ENCODE peak calls at places on chromosomes 11 and 22, in six cellular contexts. L is GM13977; V is left colon; C is fibroblast of lung; J is activated CD4-positive, alpha-beta T cell treated with anti-CD3 and anti-CD28 coated beads, Interleukin-2, amount 50 U/mL, for 4 hours; Y is omental fat pad. G is an unnamed sample.

GRCh38 chr11:24312464-24313238 is 184.2 kb upstream of the LUZP2 start:
- DNase-seq in C (peak; percentile 20), Y (no peak), L (no peak), V (no peak), J (no peak), G (no peak)

GRCh38 chr11:35218956-35219355 is 80.0 kb downstream of the CD44 start:
- DNase-seq in L (no peak), J (no peak), C (peak; percentile 70), Y (no peak), V (no peak), G (no peak)

GRCh38 chr22:29195118-29195963 is 10.4 kb upstream of the EMID1 start:
- DNase-seq in Y (no peak), V (no peak), J (no peak), L (no peak), C (no peak), G (no peak)

GRCh38 chr11:113363996-113364641 is 23.5 kb upstream of the ANKK1 start:
- DNase-seq in Y (no peak), L (peak; percentile 45), J (no peak), V (no peak), C (no peak), G (no peak)

GRCh38 chr22:45185718-45186511 is 22.2 kb downstream of the NUP50 start:
- DNase-seq in V (no peak), J (no peak), C (no peak), L (no peak), Y (no peak), G (no peak)

GRCh38 chr11:58592760-58593472 is 14.1 kb downstream of the ZFP91 start:
- DNase-seq in C (no peak), L (no peak), J (peak; percentile 58), V (peak; percentile 81), Y (no peak), G (no peak)

GRCh38 chr11:128157423-128158298 is 429.7 kb downstream of the ETS1 start:
- DNase-seq in L (peak; percentile 53), V (no peak), J (peak; percentile 32), C (peak; percentile 87), Y (peak; percentile 44), G (peak; percentile 55)

GRCh38 chr22:43667658-43668057 is 144.4 kb downstream of the EFCAB6 start:
- DNase-seq in L (no peak), C (no peak), V (no peak), J (no peak), Y (no peak), G (no peak)

GRCh38 chr22:32457031-32457430 is 7.2 kb downstream of the BPIFC start:
- DNase-seq in J (no peak), L (no peak), C (no peak), Y (no peak), V (no peak), G (no peak)

GRCh38 chr11:72091292-72091691 is 10.6 kb downstream of the LRRC51 start:
- DNase-seq in V (peak; percentile 79), L (peak; percentile 73), J (peak; percentile 68), Y (peak; percentile 69), C (peak; percentile 73), G (no peak)

GRCh38 chr11:12372111-12372510 is 5.3 kb upstream of the PARVA start:
- DNase-seq in V (no peak), Y (no peak), C (no peak), J (no peak), L (no peak), G (no peak)

GRCh38 chr11:69480547-69481392 is 693 bp upstream of the LINC01488 start:
- DNase-seq in Y (no peak), J (no peak), V (peak; percentile 73), C (no peak), L (no peak), G (no peak)

GRCh38 chr11:125091247-125091876 is 20.1 kb downstream of the TMEM218 start:
- DNase-seq in V (no peak), Y (no peak), L (no peak), J (no peak), C (peak; percentile 86), G (peak; percentile 83)

GRCh38 chr11:21814169-21814568 is 378.7 kb upstream of the ANO5 start:
- DNase-seq in Y (no peak), V (no peak), L (no peak), J (no peak), C (no peak), G (peak; percentile 11)

GRCh38 chr22:34306361-34306760 is 386.1 kb upstream of the LARGE1 start:
- DNase-seq in Y (no peak), L (no peak), C (no peak), J (no peak), V (no peak), G (no peak)

GRCh38 chr11:18700375-18700774 is 1.8 kb downstream of the TMEM86A start:
- DNase-seq in Y (no peak), L (no peak), V (no peak), J (no peak), C (no peak), G (peak; percentile 38)

GRCh38 chr11:19769820-19770219 is 57.2 kb downstream of the NAV2 start:
- DNase-seq in V (no peak), C (peak; percentile 88), Y (no peak), L (no peak), J (no peak), G (no peak)

GRCh38 chr22:22928666-22929380 is 41.2 kb downstream of the IGLL5 start:
- DNase-seq in V (peak; percentile 73), L (peak; percentile 89), J (no peak), Y (no peak), C (peak; percentile 27), G (no peak)

GRCh38 chr11:73267921-73268540 is 4.1 kb upstream of the P2RY6 start:
- DNase-seq in V (no peak), L (no peak), C (no peak), Y (no peak), J (no peak), G (no peak)

GRCh38 chr11:87300640-87301381 is 263.1 kb downstream of the TMEM135 start:
- DNase-seq in C (peak; percentile 17), V (peak; percentile 40), Y (no peak), L (no peak), J (no peak), G (no peak)

GRCh38 chr22:45577746-45578523 is 75.3 kb downstream of the FBLN1 start:
- DNase-seq in Y (peak; percentile 82), L (peak; percentile 85), J (peak; percentile 64), C (peak; percentile 79), V (peak; percentile 77), G (peak; percentile 22)

GRCh38 chr22:41983516-41983915 is 14.3 kb downstream of the SEPTIN3 start:
- DNase-seq in J (no peak), V (no peak), C (no peak), L (no peak), Y (no peak), G (peak; percentile 29)

G was measured in foreskin keratinocyte.